ENCODE peak calls at places on chromosomes 1 and 21, in eight cellular contexts. N is T-helper 2 cell; W is left ventricle myocardium superior; O is stimulated activated CD4-positive, alpha-beta T cell treated with anti-CD3 and anti-CD28 coated beads, Interleukin-4, amount 100 ng/mL, for 24 hours; E is NCI-H2171; Z is amniotic stem cell; U is mucosa of descending colon; K is upper lobe of left lung. H is an unnamed sample.

GRCh38 chr1:43227138-43227836 is 42.5 kb upstream of the TMEM125 start:
- DNase-seq in K (peak), E (peak), N (peak), Z (peak), O (peak), W (peak), U (peak), H (peak)

GRCh38 chr1:67679691-67680090 is 5.3 kb upstream of the GADD45A start:
- DNase-seq in O (no peak), W (no peak), E (no peak), U (no peak), K (no peak), Z (no peak), N (no peak), H (no peak)

GRCh38 chr1:116415200-116415698 is 42.2 kb downstream of the ATP1A1 start:
- DNase-seq in W (no peak), U (no peak), O (no peak), Z (no peak), N (no peak), E (no peak), K (no peak), H (no peak)

GRCh38 chr1:83996621-83997020 is 2.3 kb downstream of the TTLL7 start:
- DNase-seq in Z (no peak), K (no peak), U (no peak), N (no peak), E (no peak), W (no peak), O (no peak), H (no peak)

GRCh38 chr1:170881268-170882265 is 53.8 kb upstream of the MROH9 start:
- DNase-seq in N (no peak), U (no peak), Z (peak), K (no peak), W (no peak), O (no peak), E (no peak), H (peak)

GRCh38 chr1:53734650-53735211 is 4.2 kb downstream of the GLIS1 start:
- DNase-seq in W (no peak), U (no peak), Z (no peak), O (no peak), N (no peak), K (no peak), E (peak), H (peak)

GRCh38 chr1:234362558-234362957 is 10.7 kb upstream of the COA6 start:
- DNase-seq in U (no peak), E (no peak), O (no peak), K (no peak), Z (no peak), N (no peak), W (no peak), H (no peak)

GRCh38 chr1:192126030-192126619 is 32.1 kb upstream of the RGS18 start:
- DNase-seq in W (no peak), O (no peak), Z (no peak), U (no peak), E (no peak), N (no peak), K (no peak), H (no peak)

GRCh38 chr1:41496080-41497055 is 11.9 kb upstream of the EDN2 start:
- DNase-seq in Z (peak), U (peak), W (peak), O (peak), E (peak), K (peak), N (no peak), H (no peak)

GRCh38 chr1:240232548-240232947 is 140.9 kb downstream of the FMN2 start:
- DNase-seq in E (no peak), Z (no peak), K (no peak), O (no peak), W (no peak), U (no peak), N (no peak), H (no peak)

GRCh38 chr21:44426663-44427191 is 28.6 kb upstream of the LRRC3 start:
- DNase-seq in Z (no peak), N (no peak), O (no peak), W (no peak), K (peak), U (peak), E (no peak), H (no peak)

GRCh38 chr1:88847618-88848017 is 43.7 kb downstream of the GTF2B start:
- DNase-seq in O (no peak), K (no peak), Z (no peak), E (no peak), N (no peak), W (no peak), U (no peak), H (no peak)

GRCh38 chr1:158203693-158204457 is 23.2 kb downstream of the CD1D start:
- DNase-seq in K (no peak), E (no peak), N (peak), Z (peak), O (peak), W (no peak), U (no peak), H (peak)

GRCh38 chr1:25204797-25205441 is 27.4 kb downstream of the SYF2 start:
- DNase-seq in N (peak), O (peak), U (no peak), E (peak), W (no peak), K (no peak), Z (peak), H (no peak)

GRCh38 chr1:221598122-221598521 is 143.8 kb downstream of the DUSP10 start:
- DNase-seq in O (no peak), N (no peak), U (no peak), Z (no peak), E (no peak), K (no peak), W (no peak), H (no peak)

GRCh38 chr1:12161662-12162458 is 4.9 kb upstream of the TNFRSF1B start:
- DNase-seq in N (peak), E (no peak), K (no peak), U (peak), O (peak), Z (peak), W (peak), H (no peak)

GRCh38 chr1:94772230-94772641 is 47.9 kb upstream of the SLC44A3 start:
- DNase-seq in N (no peak), U (no peak), E (no peak), K (no peak), W (no peak), O (no peak), Z (no peak), H (no peak)

GRCh38 chr1:2610036-2610720 is 22.6 kb downstream of the MMEL1 start:
- DNase-seq in E (no peak), N (no peak), O (no peak), Z (no peak), K (peak), W (peak), U (no peak), H (no peak)

GRCh38 chr1:77060000-77060399 is 159.2 kb downstream of the PIGK start:
- DNase-seq in K (no peak), Z (no peak), E (no peak), O (no peak), U (no peak), N (no peak), W (no peak), H (no peak)

GRCh38 chr1:226679853-226680516 is 59.1 kb downstream of the ITPKB start:
- DNase-seq in W (peak), Z (peak), K (peak), U (peak), N (peak), O (peak), E (no peak), H (no peak)

GRCh38 chr1:112368198-112368597 is 27.8 kb upstream of the CTTNBP2NL start:
- DNase-seq in U (no peak), K (no peak), W (no peak), Z (no peak), E (no peak), O (no peak), N (no peak), H (no peak)

GRCh38 chr1:205706601-205707502 is 26.5 kb upstream of the SLC45A3 start:
- DNase-seq in U (no peak), K (no peak), N (no peak), W (no peak), Z (no peak), E (no peak), O (no peak), H (no peak)

GRCh38 chr1:159071970-159072582 is 4.5 kb downstream of the AIM2 start:
- DNase-seq in W (no peak), N (peak), E (no peak), K (no peak), O (no peak), U (no peak), Z (peak), H (peak)

GRCh38 chr21:30434033-30434631 is 4.1 kb downstream of the KRTAP13-4 start:
- DNase-seq in E (peak), N (no peak), W (no peak), U (no peak), K (no peak), O (peak), Z (no peak), H (peak)

GRCh38 chr1:211198111-211198510 is 61.1 kb upstream of the RCOR3 start:
- DNase-seq in O (no peak), E (no peak), K (no peak), U (no peak), N (no peak), W (no peak), Z (peak), H (no peak)

GRCh38 chr1:204634260-204634910 is 51.2 kb downstream of the LRRN2 start:
- DNase-seq in N (no peak), O (no peak), K (no peak), W (no peak), E (no peak), Z (no peak), U (no peak), H (peak)

GRCh38 chr21:32233722-32234301 is 45.0 kb downstream of the MIS18A start:
- DNase-seq in E (no peak), K (no peak), Z (no peak), W (no peak), U (no peak), O (no peak), N (no peak), H (no peak)

GRCh38 chr1:176541663-176542062 is 78.7 kb downstream of the PAPPA2 start:
- DNase-seq in W (no peak), N (no peak), Z (no peak), U (no peak), K (no peak), E (no peak), O (no peak), H (no peak)

GRCh38 chr1:59232209-59232608 is 64.7 kb upstream of the FGGY start:
- DNase-seq in U (no peak), O (no peak), E (no peak), Z (no peak), W (no peak), K (no peak), N (no peak), H (peak)

GRCh38 chr1:182257369-182258063 is 134.1 kb downstream of the GLUL start:
- DNase-seq in W (peak), N (no peak), E (no peak), O (no peak), U (no peak), K (no peak), Z (no peak), H (no peak)

GRCh38 chr1:200628223-200628868 is 7.8 kb upstream of the KIF14 start:
- DNase-seq in K (no peak), N (peak), O (peak), W (no peak), Z (no peak), U (no peak), E (no peak), H (no peak)

GRCh38 chr1:66533804-66534745 is at the start of gene SGIP1:
- DNase-seq in U (peak), Z (peak), W (peak), E (no peak), K (peak), O (no peak), N (no peak), H (peak)

GRCh38 chr1:29240400-29240837 is 4.1 kb downstream of the PTPRU start:
- DNase-seq in U (no peak), Z (no peak), N (no peak), E (peak), W (no peak), K (peak), O (no peak), H (peak)

GRCh38 chr1:183780159-183780558 is 24.8 kb upstream of the RGL1 start:
- DNase-seq in W (no peak), N (no peak), K (no peak), Z (no peak), U (no peak), E (no peak), O (no peak), H (no peak)

GRCh38 chr1:192832492-192832891 is 23.7 kb downstream of the RGS2 start:
- DNase-seq in K (no peak), N (no peak), U (no peak), Z (no peak), O (no peak), E (no peak), W (no peak), H (no peak)

GRCh38 chr1:154760469-154760933 is 109.6 kb downstream of the KCNN3 start:
- DNase-seq in U (peak), E (no peak), K (peak), N (peak), W (peak), Z (no peak), O (peak), H (no peak)

H was measured in SHP77 treated with DMSO at 0.1 percent for 48 hours.